ENCODE peak calls at places on chromosomes 6 and 20, in ten cellular contexts. E, O, X, H, M, J, G, S, T and U are unnamed samples.

GRCh38 chr20:56587307-56588108 is 41.6 kb upstream of the TFAP2C start:
- DNase-seq in X (no peak), S (no peak), E (no peak), M (no peak), J (no peak), O (no peak), H (no peak), G (no peak), T (no peak), U (no peak)

GRCh38 chr20:45842169-45842812 is 8.7 kb downstream of the SNX21 start:
- DNase-seq in J (no peak), T (no peak), S (peak), E (peak), M (no peak), H (no peak), G (no peak), X (peak), O (no peak), U (no peak)

GRCh38 chr6:47016236-47016635 is 25.9 kb downstream of the ADGRF1 start:
- DNase-seq in E (no peak), T (no peak), H (no peak), J (no peak), S (peak), G (no peak), O (no peak), X (peak), M (no peak), U (no peak)

GRCh38 chr6:109527989-109528388 is 45.0 kb upstream of the ZBTB24 start:
- DNase-seq in J (no peak), M (no peak), O (no peak), G (no peak), X (peak), E (no peak), T (no peak), H (no peak), S (peak), U (no peak)

GRCh38 chr6:150377211-150377781 is 8.5 kb downstream of the IYD start:
- DNase-seq in E (no peak), T (no peak), S (no peak), X (no peak), H (no peak), G (no peak), J (no peak), M (no peak), O (no peak), U (no peak)

GRCh38 chr6:2884817-2885216 is 18.3 kb downstream of the SERPINB9 start:
- DNase-seq in S (no peak), G (no peak), O (no peak), H (no peak), E (no peak), J (no peak), X (no peak), M (no peak), T (no peak), U (no peak)

GRCh38 chr6:148776321-148776966 is 29.6 kb downstream of the UST start:
- DNase-seq in X (peak), E (peak), O (no peak), J (no peak), T (no peak), S (peak), G (no peak), M (no peak), H (no peak), U (no peak)

GRCh38 chr6:21087188-21087587 is 506.4 kb upstream of the SOX4 start:
- DNase-seq in J (no peak), X (no peak), H (no peak), T (no peak), O (no peak), G (no peak), M (no peak), E (no peak), S (no peak), U (no peak)

GRCh38 chr20:20549699-20550098 is 162.7 kb downstream of the RALGAPA2 start:
- DNase-seq in J (no peak), T (no peak), X (peak), H (no peak), E (no peak), S (peak), G (no peak), O (no peak), M (no peak), U (no peak)

GRCh38 chr6:15389759-15390723 is 144.2 kb downstream of the JARID2 start:
- DNase-seq in T (no peak), J (no peak), S (peak), E (no peak), G (no peak), M (no peak), X (peak), H (peak), O (no peak), U (no peak)

GRCh38 chr6:50902260-50902659 is 83.6 kb downstream of the TFAP2B start:
- DNase-seq in H (no peak), M (no peak), O (no peak), T (no peak), E (no peak), J (no peak), G (no peak), S (no peak), X (no peak), U (no peak)

GRCh38 chr6:20365456-20365855 is 36.2 kb upstream of the E2F3 start:
- DNase-seq in O (no peak), S (no peak), X (no peak), H (no peak), G (no peak), M (no peak), E (no peak), J (no peak), T (no peak), U (no peak)

GRCh38 chr20:24942679-24943078 is 6.4 kb upstream of the CST7 start:
- DNase-seq in M (no peak), E (no peak), X (no peak), T (no peak), O (no peak), H (no peak), G (no peak), J (no peak), S (no peak), U (no peak)

GRCh38 chr6:53623497-53623896 is 42.1 kb downstream of the KLHL31 start:
- DNase-seq in J (no peak), H (no peak), S (peak), M (no peak), O (no peak), E (no peak), G (no peak), T (no peak), X (peak), U (no peak)

GRCh38 chr20:25462166-25462565 is 54.7 kb downstream of the GINS1 start:
- DNase-seq in H (no peak), J (no peak), T (no peak), M (no peak), G (no peak), O (no peak), S (no peak), E (no peak), X (no peak), U (no peak)

GRCh38 chr6:43953256-43953655 is 174.0 kb downstream of the MRPL14 start:
- DNase-seq in M (no peak), G (no peak), E (no peak), H (no peak), J (no peak), T (no peak), O (no peak), X (no peak), S (no peak), U (no peak)

GRCh38 chr6:11315743-11316437 is 83.4 kb upstream of the NEDD9 start:
- DNase-seq in G (no peak), O (no peak), X (peak), J (no peak), S (peak), M (no peak), E (no peak), H (no peak), T (no peak), U (no peak)